ENCODE peak calls at places on chromosomes 5 and 9, in seven cellular contexts. P is PC-9; R is upper lobe of left lung; A is HCT116; C is breast epithelium; H is CD4-positive, CD25-positive, alpha-beta regulatory T cell; L is lower lobe of right lung. D is an unnamed sample.
A peak's percentile ranks its signal among the peaks of the same experiment; 100 is the strongest.

GRCh38 chr5:85893996-85894395 is 723.7 kb upstream of the COX7C start:
- DNase-seq in P (no peak), R (no peak), A (no peak), C (no peak), H (no peak), L (no peak), D (no peak)

GRCh38 chr5:73370620-73371583 is 77.7 kb downstream of the FOXD1 start:
- DNase-seq in P (peak; percentile 98), R (no peak), A (peak; percentile 94), C (no peak), H (no peak), L (no peak), D (no peak)

GRCh38 chr5:122720347-122720746 is 54.5 kb upstream of the SNX2 start:
- DNase-seq in P (no peak), R (no peak), A (no peak), C (no peak), H (no peak), L (no peak), D (no peak)

GRCh38 chr5:67992919-67993318 is 222.6 kb upstream of the PIK3R1 start:
- DNase-seq in P (no peak), R (no peak), A (no peak), C (no peak), H (no peak), L (no peak), D (no peak)

GRCh38 chr9:87259543-87259942 is 238.1 kb upstream of the DAPK1 start:
- DNase-seq in P (no peak), R (no peak), A (no peak), C (no peak), H (no peak), L (no peak), D (no peak)

GRCh38 chr5:76379316-76379715 is 23.8 kb upstream of the IQGAP2 start:
- DNase-seq in P (no peak), R (no peak), A (no peak), C (no peak), H (no peak), L (no peak), D (no peak)

GRCh38 chr9:71703172-71703872 is 65.0 kb downstream of the CEMIP2 start:
- DNase-seq in P (no peak), R (no peak), A (no peak), C (peak; percentile 61), H (no peak), L (no peak), D (no peak)

GRCh38 chr5:151670953-151671636 is 15.6 kb downstream of the SPARC start:
- DNase-seq in P (no peak), R (no peak), A (no peak), C (no peak), H (no peak), L (no peak), D (no peak)

GRCh38 chr9:88725300-88726024 is 190.5 kb downstream of the NXNL2 start:
- DNase-seq in P (no peak), R (no peak), A (no peak), C (no peak), H (no peak), L (no peak), D (no peak)

DNA sequence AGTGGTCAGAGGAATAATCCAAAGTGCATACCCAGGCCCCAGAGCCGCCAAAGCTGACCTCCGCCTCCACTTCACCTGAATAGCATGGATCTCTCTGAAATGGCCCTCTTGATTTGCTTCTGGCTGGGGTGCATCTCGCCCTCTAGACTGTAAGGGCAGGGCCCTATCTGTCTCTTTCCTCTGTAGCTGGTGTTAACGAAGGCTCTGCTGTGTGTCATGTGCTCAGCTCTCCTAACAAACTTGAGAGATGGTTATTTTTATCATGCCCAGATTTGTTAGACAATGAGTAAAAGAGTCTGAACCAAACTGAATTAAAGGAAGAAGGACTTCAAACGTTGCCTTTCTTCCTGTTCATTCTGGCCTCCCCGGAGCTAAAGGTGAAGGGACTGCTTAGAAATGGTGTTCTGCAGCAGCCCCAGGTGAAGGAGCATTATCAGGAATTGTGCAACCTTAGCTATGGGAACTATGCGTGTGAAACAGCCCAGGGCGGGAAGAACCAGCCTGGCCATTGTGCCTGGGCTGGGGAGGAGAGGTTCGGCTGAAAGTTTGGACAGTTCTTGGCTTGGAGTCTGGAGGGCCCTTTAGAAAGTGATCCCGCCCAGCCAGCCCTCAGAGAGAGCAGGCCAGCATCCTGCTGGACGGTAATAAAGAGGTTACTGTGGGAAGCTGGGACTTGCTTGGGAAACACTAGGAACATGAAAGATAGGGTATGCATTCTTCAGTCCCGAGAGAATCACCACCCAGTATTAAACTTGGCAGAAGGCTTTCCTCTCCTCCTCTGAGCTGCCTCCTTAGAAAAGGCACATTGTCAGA is 73.5 kb downstream of the WWC1 start:
- DNase-seq in P (peak; percentile 88), R (peak; percentile 86), A (no peak), C (peak; percentile 76), H (no peak), L (peak; percentile 79), D (no peak)
- H3K27ac ChIP-seq in P (peak overlapping the region; percentile 97), R (peak overlapping the region; percentile 66), A (no peak overlapping the region), C (peak overlapping the region; percentile 88), H (no peak overlapping the region), L (peak overlapping the region; percentile 58), D (no peak overlapping the region)

GRCh38 chr9:70574222-70574837 is 159.9 kb upstream of the KLF9 start:
- DNase-seq in P (no peak), R (no peak), A (no peak), C (no peak), H (no peak), L (no peak), D (no peak)
- H3K27ac ChIP-seq in P (no peak overlapping the region), R (no peak overlapping the region), A (no peak overlapping the region), C (peak overlapping the region; percentile 23), H (no peak overlapping the region), L (peak overlapping the region; percentile 28), D (no peak overlapping the region)

GRCh38 chr5:82367930-82368329 is 89.8 kb upstream of the RPS23 start:
- DNase-seq in P (no peak), R (no peak), A (no peak), C (no peak), H (no peak), L (no peak), D (no peak)

GRCh38 chr5:82364497-82364896 is 86.3 kb upstream of the RPS23 start:
- DNase-seq in P (peak; percentile 18), R (no peak), A (no peak), C (no peak), H (no peak), L (no peak), D (no peak)

GRCh38 chr5:82365026-82365425 is 86.9 kb upstream of the RPS23 start:
- DNase-seq in P (no peak), R (no peak), A (no peak), C (no peak), H (no peak), L (no peak), D (no peak)

GRCh38 chr5:82363524-82363923 is 85.4 kb upstream of the RPS23 start:
- DNase-seq in P (peak; percentile 10), R (no peak), A (no peak), C (no peak), H (no peak), L (no peak), D (no peak)

DNA sequence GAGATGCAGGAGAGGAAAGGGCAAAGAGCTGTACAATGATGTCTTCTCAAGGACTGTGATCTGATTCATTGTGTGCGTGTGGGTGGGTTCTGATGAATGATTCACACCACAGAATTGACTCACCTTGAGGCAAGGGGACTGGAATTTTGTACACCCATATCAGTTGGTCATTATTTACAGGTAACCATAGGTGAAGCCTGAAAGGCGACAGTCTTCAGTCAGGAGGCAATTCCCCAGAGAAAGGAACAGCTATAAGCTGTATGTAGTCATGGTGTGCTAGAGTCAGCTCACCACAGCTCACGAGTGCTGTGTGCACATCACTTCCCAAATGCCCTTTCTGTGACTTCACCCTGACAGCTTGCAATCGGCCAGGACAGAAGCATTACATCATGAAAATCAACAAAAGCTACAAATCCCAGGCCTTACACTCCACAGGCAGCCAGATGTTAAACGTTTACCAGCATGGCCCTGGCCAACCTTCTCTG is 87.6 kb upstream of the RPS23 start:
- DNase-seq in P (peak; percentile 90), R (peak; percentile 47), A (peak; percentile 89), C (no peak), H (no peak), L (no peak), D (no peak)
- H3K27ac ChIP-seq in P (peak overlapping the region; percentile 78), R (no peak overlapping the region), A (peak overlapping the region; percentile 25), C (no peak overlapping the region), H (no peak overlapping the region), L (no peak overlapping the region), D (no peak overlapping the region)

GRCh38 chr5:148372883-148373282 is 10.9 kb upstream of the FBXO38 start:
- DNase-seq in P (no peak), R (no peak), A (no peak), C (no peak), H (no peak), L (no peak), D (no peak)
- H3K27ac ChIP-seq in P (no peak overlapping the region), R (no peak overlapping the region), A (no peak overlapping the region), C (no peak overlapping the region), H (no peak overlapping the region), L (no peak overlapping the region), D (no peak overlapping the region)

GRCh38 chr5:80187274-80187673 is 68.6 kb downstream of the SERINC5 start:
- DNase-seq in P (peak; percentile 79), R (no peak), A (no peak), C (no peak), H (no peak), L (no peak), D (no peak)

GRCh38 chr5:80185095-80185494 is 70.8 kb downstream of the SERINC5 start:
- DNase-seq in P (no peak), R (no peak), A (no peak), C (no peak), H (no peak), L (no peak), D (no peak)

GRCh38 chr5:80187691-80188090 is 68.2 kb downstream of the SERINC5 start:
- DNase-seq in P (no peak), R (no peak), A (no peak), C (no peak), H (no peak), L (no peak), D (no peak)

GRCh38 chr5:80184235-80185023 is 71.4 kb downstream of the SERINC5 start:
- DNase-seq in P (peak; percentile 83), R (peak; percentile 71), A (no peak), C (no peak), H (no peak), L (peak; percentile 73), D (no peak)

GRCh38 chr5:80186634-80187033 is 69.2 kb downstream of the SERINC5 start:
- DNase-seq in P (peak; percentile 98), R (peak; percentile 78), A (no peak), C (no peak), H (peak; percentile 36), L (peak; percentile 77), D (no peak)
- H3K27ac ChIP-seq in P (peak overlapping the region; percentile 99), R (peak overlapping the region; percentile 62), A (peak overlapping the region; percentile 66), C (peak overlapping the region; percentile 57), H (peak overlapping the region; percentile 65), L (peak overlapping the region; percentile 70), D (peak overlapping the region; percentile 43)

GRCh38 chr9:129472651-129473102 is 148.2 kb downstream of the C9orf50 start:
- DNase-seq in P (no peak), R (no peak), A (no peak), C (no peak), H (no peak), L (no peak), D (no peak)
- H3K27ac ChIP-seq in P (no peak overlapping the region), R (no peak overlapping the region), A (peak overlapping the region; percentile 8), C (peak overlapping the region; percentile 83), H (no peak overlapping the region), L (no peak overlapping the region), D (no peak overlapping the region)

GRCh38 chr5:109759304-109759703 is 69.6 kb downstream of the MAN2A1 start:
- DNase-seq in P (no peak), R (no peak), A (no peak), C (no peak), H (no peak), L (no peak), D (no peak)
- H3K27ac ChIP-seq in P (no peak overlapping the region), R (no peak overlapping the region), A (no peak overlapping the region), C (no peak overlapping the region), H (no peak overlapping the region), L (no peak overlapping the region), D (no peak overlapping the region)

D was measured in CD8-positive, alpha-beta T cell.